ENCODE peak calls at places on chromosomes 2 and 18, in five cellular contexts. K is stimulated activated naive CD4-positive, alpha-beta T cell; Q is HS-27A; I is lower lobe of right lung; A is stimulated activated CD4-positive, alpha-beta T cell treated with anti-CD3 and anti-CD28 coated beads, Interleukin-1b, Interleukin-23, amount 100 ng/mL, for 24 hours. N is an unnamed sample.

GRCh38 chr18:42617086-42617725 is 498.3 kb downstream of the RIT2 start:
- DNase-seq in K (no peak), Q (no peak), I (no peak), A (no peak), N (no peak)

GRCh38 chr18:56217406-56217805 is 421.0 kb downstream of the TXNL1 start:
- DNase-seq in K (no peak), Q (no peak), I (no peak), A (no peak), N (no peak)

GRCh38 chr2:152532241-152532640 is 185.0 kb downstream of the PRPF40A start:
- DNase-seq in K (no peak), Q (no peak), I (no peak), A (no peak), N (no peak)

GRCh38 chr2:101854877-101855276 is 136.9 kb upstream of the IL1R2 start:
- DNase-seq in K (no peak), Q (no peak), I (no peak), A (no peak), N (no peak)

GRCh38 chr2:222805591-222806304 is 55.1 kb upstream of the ACSL3 start:
- DNase-seq in K (no peak), Q (no peak), I (no peak), A (no peak), N (no peak)

GRCh38 chr2:96239091-96239490 is 26.7 kb downstream of the TMEM127 start:
- DNase-seq in K (no peak), Q (no peak), I (no peak), A (no peak), N (no peak)

GRCh38 chr18:6747646-6748045 is 18.1 kb downstream of the ARHGAP28 start:
- DNase-seq in K (no peak), Q (peak), I (no peak), A (no peak), N (no peak)

GRCh38 chr2:68441179-68441993 is 25.7 kb downstream of the FBXO48 start:
- DNase-seq in K (peak), Q (peak), I (peak), A (peak), N (peak)

GRCh38 chr2:20349457-20350034 is 1.1 kb downstream of the PUM2 start:
- DNase-seq in K (no peak), Q (no peak), I (no peak), A (no peak), N (no peak)

GRCh38 chr2:96969321-96969720 is 17.1 kb downstream of the FAM178B start:
- DNase-seq in K (no peak), Q (no peak), I (no peak), A (no peak), N (no peak)

GRCh38 chr2:188788621-188789020 is 185.6 kb upstream of the COL3A1 start:
- DNase-seq in K (no peak), Q (no peak), I (no peak), A (no peak), N (no peak)

GRCh38 chr2:575030-575727 is 102.0 kb downstream of the TMEM18 start:
- DNase-seq in K (no peak), Q (no peak), I (no peak), A (no peak), N (no peak)

GRCh38 chr18:53458944-53459580 is 765.4 kb downstream of the MBD2 start:
- DNase-seq in K (no peak), Q (no peak), I (no peak), A (no peak), N (no peak)

GRCh38 chr18:70333757-70334156 is 44.9 kb downstream of the SOCS6 start:
- DNase-seq in K (no peak), Q (peak), I (no peak), A (no peak), N (no peak)

GRCh38 chr18:23547806-23548205 is 38.5 kb downstream of the NPC1 start:
- DNase-seq in K (no peak), Q (no peak), I (no peak), A (no peak), N (no peak)

GRCh38 chr2:218236829-218237228 is 19.8 kb downstream of the ARPC2 start:
- DNase-seq in K (no peak), Q (no peak), I (no peak), A (no peak), N (no peak)

GRCh38 chr2:46169452-46169851 is 127.8 kb upstream of the EPAS1 start:
- DNase-seq in K (no peak), Q (no peak), I (no peak), A (no peak), N (no peak)

GRCh38 chr2:236195726-236196125 is 27.5 kb upstream of the GBX2 start:
- DNase-seq in K (no peak), Q (no peak), I (no peak), A (no peak), N (no peak)

GRCh38 chr2:10620481-10620880 is 69.3 kb downstream of the NOL10 start:
- DNase-seq in K (peak), Q (peak), I (no peak), A (no peak), N (no peak)

GRCh38 chr2:27664245-27664574 is 521 bp downstream of the SLC4A1AP start:
- DNase-seq in K (no peak), Q (no peak), I (no peak), A (no peak), N (no peak)

GRCh38 chr2:127056631-127057370 is 50.2 kb downstream of the BIN1 start:
- DNase-seq in K (no peak), Q (no peak), I (no peak), A (no peak), N (no peak)

GRCh38 chr18:73691118-73691517 is 456.5 kb downstream of the FBXO15 start:
- DNase-seq in K (no peak), Q (no peak), I (no peak), A (no peak), N (no peak)

GRCh38 chr2:134247679-134248078 is 6.2 kb upstream of the MGAT5 start:
- DNase-seq in K (no peak), Q (no peak), I (no peak), A (no peak), N (no peak)

GRCh38 chr2:71552356-71552755 is 99.0 kb downstream of the DYSF start:
- DNase-seq in K (no peak), Q (no peak), I (peak), A (no peak), N (no peak)